ENCODE peak calls at places on chromosomes 13 and 19, in six cellular contexts. R is nephron progenitor cell, T is hypothalamus, Y is T-cell, U is ACHN, H is AG04449. P is an unnamed sample.

GRCh38 chr19:49056101-49056901 is 1.2 kb downstream of the CGB7 start:
- DNase-seq in R (peak), Y (peak), H (no peak), T (no peak), U (peak), P (peak)

GRCh38 chr19:1592023-1592754 is 476 bp downstream of the MBD3 start:
- DNase-seq in U (peak), R (peak), T (peak), Y (peak), H (no peak), P (peak)

GRCh38 chr13:40983269-40983668 is 35.8 kb downstream of the ELF1 start:
- DNase-seq in R (no peak), U (no peak), Y (no peak), T (no peak), H (no peak), P (no peak)

GRCh38 chr19:44748426-44749254 is at the start of gene BCL3:
- DNase-seq in T (no peak), Y (peak), U (peak), H (no peak), R (peak), P (peak)

GRCh38 chr19:4914736-4915501 is 5.6 kb downstream of the UHRF1 start:
- DNase-seq in R (no peak), H (no peak), U (peak), Y (peak), T (no peak), P (peak)

GRCh38 chr19:51259348-51260245 is 8.7 kb downstream of the SIGLECL1 start:
- DNase-seq in T (no peak), R (peak), H (no peak), U (peak), Y (no peak), P (no peak)

GRCh38 chr13:99028890-99029289 is 51.0 kb upstream of the DOCK9 start:
- DNase-seq in R (no peak), H (no peak), U (peak), T (no peak), Y (peak), P (peak)

GRCh38 chr13:65892859-65893258 is 1337.3 kb downstream of the PCDH9 start:
- DNase-seq in H (no peak), U (no peak), T (no peak), R (no peak), Y (no peak), P (no peak)

GRCh38 chr19:15663245-15663644 is 9.6 kb upstream of the CYP4F12 start:
- DNase-seq in U (no peak), T (no peak), R (no peak), Y (no peak), H (no peak), P (no peak)

GRCh38 chr19:51489113-51489512 is 10.8 kb downstream of the CEACAM18 start:
- DNase-seq in Y (no peak), T (no peak), H (no peak), U (no peak), R (no peak), P (no peak)

GRCh38 chr13:109818891-109819290 is 32.5 kb upstream of the IRS2 start:
- DNase-seq in R (no peak), U (no peak), H (no peak), Y (no peak), T (no peak), P (no peak)

GRCh38 chr13:80873589-80873988 is 532.7 kb upstream of the SPRY2 start:
- DNase-seq in T (no peak), H (no peak), U (no peak), Y (peak), R (no peak), P (peak)

GRCh38 chr13:27523345-27524073 is 73.1 kb upstream of the MTIF3 start:
- DNase-seq in H (no peak), T (no peak), Y (no peak), R (no peak), U (no peak), P (no peak)

GRCh38 chr19:44277331-44277730 is 17.6 kb downstream of the ZNF233 start:
- DNase-seq in T (no peak), U (no peak), Y (no peak), H (no peak), R (no peak), P (no peak)

GRCh38 chr19:17394891-17395415 is 957 bp upstream of the CCDC194 start:
- DNase-seq in U (peak), Y (no peak), H (no peak), R (peak), T (no peak), P (peak)

GRCh38 chr19:16376649-16377048 is 52.0 kb downstream of the KLF2 start:
- DNase-seq in H (no peak), T (no peak), U (peak), Y (peak), R (peak), P (peak)

GRCh38 chr19:7982651-7983099 is 22.8 kb downstream of the ELAVL1 start:
- DNase-seq in T (no peak), H (no peak), R (peak), U (no peak), Y (no peak), P (no peak)

GRCh38 chr19:55304279-55304978 is 20.6 kb downstream of the BRSK1 start:
- DNase-seq in H (no peak), R (peak), U (peak), T (no peak), Y (no peak), P (no peak)

GRCh38 chr13:30165791-30166190 is 141.6 kb downstream of the KATNAL1 start:
- DNase-seq in R (no peak), Y (no peak), H (no peak), U (no peak), T (no peak), P (no peak)

GRCh38 chr13:65339236-65339635 is 1890.9 kb downstream of the PCDH9 start:
- DNase-seq in R (no peak), Y (no peak), U (no peak), H (no peak), T (no peak), P (no peak)

GRCh38 chr19:55258476-55258827 is 365 bp downstream of the PPP6R1 start:
- DNase-seq in R (peak), U (peak), Y (no peak), H (no peak), T (no peak), P (peak)

GRCh38 chr13:24827799-24828198 is 63.8 kb downstream of the RNF17 start:
- DNase-seq in T (no peak), R (no peak), Y (no peak), U (no peak), H (no peak), P (no peak)

GRCh38 chr19:10603873-10604459 is 16.9 kb upstream of the AP1M2 start:
- DNase-seq in Y (peak), H (no peak), T (no peak), R (no peak), U (no peak), P (peak)

GRCh38 chr19:7292352-7292949 is 1.8 kb downstream of the INSR start:
- DNase-seq in R (no peak), Y (no peak), H (no peak), T (no peak), U (no peak), P (no peak)

GRCh38 chr13:29496241-29496712 is 99.2 kb downstream of the SLC7A1 start:
- DNase-seq in U (no peak), T (no peak), Y (no peak), H (no peak), R (no peak), P (no peak)

GRCh38 chr19:27393591-27393990 is 1819.4 kb downstream of the UQCRFS1 start:
- DNase-seq in R (no peak), Y (no peak), T (no peak), H (no peak), U (no peak), P (no peak)